ENCODE peak calls at places on chromosomes 7 and 10, in five cellular contexts. Y is A549, R is GM12878, T is H1, P is K562. F is an unnamed sample.

GRCh38 chr7:101308245-101309085 is 13.1 kb downstream of the IFT22 start:
- DNase-seq in P (peak), Y (peak), T (peak), R (no peak), F (peak)

GRCh38 chr10:61452655-61453641 is at the start of gene TMEM26:
- DNase-seq in R (no peak), T (peak), P (no peak), Y (peak), F (no peak)

GRCh38 chr10:69751216-69751615 is 50.5 kb upstream of the COL13A1 start:
- DNase-seq in T (no peak), R (no peak), Y (no peak), P (no peak), F (no peak)

GRCh38 chr10:43202657-43203490 is 64.0 kb downstream of the RASGEF1A start:
- DNase-seq in T (peak), R (no peak), P (peak), Y (peak), F (no peak)

GRCh38 chr7:99997545-99998137 is 17.8 kb upstream of the ZKSCAN1 start:
- DNase-seq in Y (no peak), P (no peak), T (peak), R (no peak), F (peak)

GRCh38 chr10:6667679-6668270 is 87.7 kb upstream of the PRKCQ start:
- DNase-seq in P (peak), T (peak), R (no peak), Y (peak), F (peak)

GRCh38 chr7:2958416-2959342 is 85.0 kb downstream of the CARD11 start:
- DNase-seq in R (no peak), T (no peak), Y (no peak), P (no peak), F (no peak)

GRCh38 chr10:115706482-115707076 is 566.4 kb downstream of the GFRA1 start:
- DNase-seq in P (no peak), T (no peak), R (no peak), Y (peak), F (peak)

GRCh38 chr7:26388256-26388655 is 96.6 kb downstream of the SNX10 start:
- DNase-seq in T (no peak), Y (no peak), R (peak), P (no peak), F (no peak)

GRCh38 chr7:158258411-158259130 is 329.1 kb downstream of the PTPRN2 start:
- DNase-seq in T (no peak), R (no peak), Y (no peak), P (no peak), F (no peak)

GRCh38 chr7:2116086-2116810 is 116.5 kb downstream of the MAD1L1 start:
- DNase-seq in P (no peak), Y (no peak), R (no peak), T (no peak), F (peak)

GRCh38 chr10:118259288-118259906 is 82.7 kb downstream of the FAM204A start:
- DNase-seq in R (no peak), T (peak), P (peak), Y (peak), F (peak)

GRCh38 chr7:83210459-83210858 is 47.8 kb upstream of the PCLO start:
- DNase-seq in T (no peak), R (no peak), Y (no peak), P (no peak), F (no peak)

GRCh38 chr7:96449094-96449493 is 127.2 kb upstream of the SLC25A13 start:
- DNase-seq in R (no peak), P (no peak), T (no peak), Y (no peak), F (no peak)

GRCh38 chr7:95470452-95470851 is 15.3 kb upstream of the ASB4 start:
- DNase-seq in T (no peak), Y (peak), P (peak), R (no peak), F (peak)

GRCh38 chr7:154871483-154871882 is 131.4 kb downstream of the PAXIP1 start:
- DNase-seq in Y (no peak), T (no peak), R (no peak), P (no peak), F (no peak)

GRCh38 chr7:33080326-33080725 is 17.8 kb upstream of the NT5C3A start:
- DNase-seq in R (no peak), T (no peak), P (no peak), Y (no peak), F (no peak)

GRCh38 chr10:33180390-33180789 is 154.1 kb downstream of the NRP1 start:
- DNase-seq in R (no peak), Y (no peak), P (no peak), T (no peak), F (peak)

GRCh38 chr10:113438660-113439059 is 114.2 kb upstream of the HABP2 start:
- DNase-seq in Y (no peak), P (no peak), T (no peak), R (no peak), F (no peak)

GRCh38 chr10:87585565-87586514 is 73.8 kb upstream of the PAPSS2 start:
- DNase-seq in Y (peak), R (no peak), P (no peak), T (no peak), F (peak)

GRCh38 chr10:83023647-83024046 is 1115.7 kb upstream of the GHITM start:
- DNase-seq in T (no peak), Y (no peak), P (no peak), R (no peak), F (no peak)

GRCh38 chr7:119733480-119733879 is 539.5 kb upstream of the KCND2 start:
- DNase-seq in R (no peak), P (no peak), Y (no peak), T (no peak), F (no peak)

GRCh38 chr7:43465581-43466554 is 117.0 kb upstream of the STK17A start:
- DNase-seq in R (no peak), T (peak), P (no peak), Y (no peak), F (no peak)

GRCh38 chr10:117536359-117536861 is 6.1 kb upstream of the EMX2 start:
- DNase-seq in R (no peak), Y (no peak), T (no peak), P (no peak), F (no peak)

GRCh38 chr7:90298145-90299038 is 22.7 kb downstream of the FAM237B start:
- DNase-seq in T (no peak), R (no peak), Y (peak), P (peak), F (peak)

GRCh38 chr7:30164567-30164966 is 29.8 kb downstream of the MTURN start:
- DNase-seq in R (no peak), Y (peak), T (no peak), P (peak), F (peak)

GRCh38 chr7:98470131-98470985 is 69.5 kb upstream of the BAIAP2L1 start:
- DNase-seq in Y (peak), R (no peak), T (peak), P (peak), F (no peak)

GRCh38 chr7:28041508-28042314 is 138.9 kb downstream of the JAZF1 start:
- DNase-seq in R (no peak), T (no peak), P (no peak), Y (peak), F (no peak)

DNA sequence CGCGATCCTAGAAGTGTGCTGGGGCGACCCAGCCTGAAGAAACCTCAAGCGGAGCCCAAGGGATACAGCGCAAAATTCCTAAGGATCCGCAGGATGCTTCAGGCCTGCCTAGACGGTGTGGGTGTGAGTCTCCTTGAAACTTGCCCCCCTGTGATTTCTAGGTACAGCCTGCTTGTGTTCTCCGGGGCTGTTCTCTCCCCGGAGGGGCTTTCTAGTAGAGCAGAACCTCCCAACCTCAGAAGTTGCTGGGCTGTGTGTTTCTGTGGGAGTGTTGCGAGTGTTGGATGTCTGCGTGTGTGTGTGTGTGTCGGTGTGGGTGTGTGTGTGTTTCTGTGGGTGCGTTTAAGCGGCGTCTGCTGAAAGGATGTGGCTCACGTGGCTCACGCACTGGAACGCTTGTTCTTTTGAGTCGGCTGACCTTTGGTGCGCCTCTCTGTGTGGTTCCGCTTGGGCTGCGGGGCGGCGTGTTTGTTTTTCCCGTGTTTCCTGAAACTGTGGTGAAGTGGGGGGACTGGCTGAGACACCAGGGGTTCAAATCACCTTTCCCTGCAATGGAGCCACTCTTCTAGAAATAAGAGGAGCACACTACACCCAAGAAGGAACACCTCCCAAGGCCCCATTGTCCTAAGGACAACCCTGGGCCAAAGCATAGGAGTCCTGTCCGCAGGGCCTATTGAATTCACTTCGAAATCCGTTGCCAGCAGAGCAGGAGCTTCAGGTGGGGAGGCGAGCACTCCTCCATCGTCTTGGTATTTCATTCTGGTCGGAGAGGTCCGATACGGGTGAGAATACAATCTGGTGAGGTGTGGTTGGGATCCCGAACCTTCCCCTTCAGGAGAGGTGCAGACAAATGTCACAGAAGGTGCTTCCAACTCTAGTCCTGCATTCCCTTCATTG is 25.1 kb upstream of the ZNF273 start:
- DNase-seq in R (no peak), P (peak), T (no peak), Y (no peak), F (no peak)
- TF ChIP-seq KDM1A in R (no peak), P (no peak), T (no peak), Y (no peak), F (no peak)

DNA sequence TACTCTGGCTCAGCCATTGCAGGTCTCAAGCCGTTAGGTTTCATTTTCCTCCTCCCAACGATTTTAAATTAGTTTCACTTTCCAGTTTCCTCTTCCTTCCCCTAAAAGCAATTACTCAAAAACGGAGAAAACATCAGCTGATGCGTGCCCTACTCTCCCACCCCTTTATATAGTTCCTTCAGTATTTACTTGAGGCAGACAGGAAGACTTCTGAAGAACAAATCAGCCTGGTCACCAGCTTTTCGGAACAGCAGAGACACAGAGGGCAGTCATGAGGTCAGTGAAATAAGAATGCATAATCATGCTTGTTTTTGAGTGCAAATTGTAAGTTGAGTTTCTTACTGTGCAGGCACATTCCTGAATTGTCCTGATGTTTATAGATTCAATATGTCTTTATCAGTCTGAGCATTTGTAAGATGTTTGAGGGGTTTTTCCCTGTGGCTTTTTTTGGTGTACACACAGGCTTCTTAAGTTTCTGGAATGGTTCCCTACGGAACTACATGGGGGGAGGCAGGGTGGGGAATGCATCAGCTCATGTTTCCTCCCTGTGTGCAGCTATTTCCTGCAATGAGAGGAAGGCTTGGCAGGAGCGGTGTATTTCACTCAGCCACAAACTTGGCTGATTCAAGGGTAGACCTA is at the start of gene IFIT3:
- DNase-seq in R (peak), T (no peak), P (peak), Y (peak), F (peak)
- TF ChIP-seq KDM1A in R (no peak), T (no peak), P (no peak), Y (no peak), F (no peak)

DNA sequence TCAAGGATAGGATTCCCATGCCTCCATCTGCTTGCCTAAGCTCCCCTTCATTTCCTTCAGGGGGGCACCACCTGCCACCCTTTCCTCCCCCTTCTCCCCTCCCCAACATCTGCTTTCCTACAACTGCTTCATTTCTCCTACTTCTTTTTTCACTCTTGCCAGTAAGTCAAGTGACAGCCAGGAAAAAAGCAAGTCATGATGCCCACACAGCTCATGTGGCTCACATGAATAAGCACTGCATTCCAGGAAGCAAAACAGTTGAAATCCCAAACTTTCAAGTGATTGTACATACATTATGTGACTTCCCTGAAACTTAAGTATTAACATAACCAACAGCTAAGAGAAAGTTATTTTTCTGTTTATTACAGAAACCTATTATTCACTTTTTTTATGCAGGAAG is 78.6 kb downstream of the TNS3 start:
- DNase-seq in Y (no peak), T (no peak), P (no peak), R (no peak), F (no peak)
- TF ChIP-seq KDM1A in Y (no peak), T (no peak), P (no peak), R (no peak), F (no peak)

DNA sequence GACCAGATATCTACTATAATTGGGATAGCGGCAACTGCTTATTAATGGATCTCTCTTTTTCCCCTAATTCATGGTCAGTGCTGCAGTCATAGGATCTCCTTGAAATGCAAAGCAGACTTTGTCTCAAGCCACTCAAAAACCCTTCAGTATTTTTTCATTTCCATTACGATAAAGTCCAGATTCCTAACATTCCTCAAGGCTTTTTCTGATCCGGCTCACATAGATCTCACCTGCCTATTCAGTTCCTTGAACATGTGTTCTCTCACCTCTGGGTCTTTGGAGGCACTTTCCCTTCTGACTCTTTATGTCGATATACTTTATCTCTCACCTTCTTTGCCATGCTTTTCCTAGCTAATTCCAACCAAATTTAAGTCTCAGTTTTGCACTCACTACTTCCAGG is 25.7 kb upstream of the WASL start:
- DNase-seq in T (no peak), R (no peak), Y (no peak), P (no peak), F (no peak)
- TF ChIP-seq KDM1A in T (no peak), R (no peak), Y (no peak), P (no peak), F (no peak)